ENCODE peak calls at places on chromosomes 4 and X, in six cellular contexts. N, H, U, C, A and J are unnamed samples.

GRCh38 chr4:41611881-41612871 is 74.2 kb downstream of the LIMCH1 start:
- DNase-seq in N (no peak), H (no peak), U (no peak), C (no peak), A (peak), J (peak)

GRCh38 chrX:38864165-38864564 is 62.9 kb downstream of the MID1IP1 start:
- DNase-seq in N (no peak), H (no peak), U (no peak), C (no peak), A (no peak), J (no peak)

GRCh38 chr4:152456609-152457008 is 79.3 kb downstream of the FBXW7 start:
- DNase-seq in N (no peak), H (no peak), U (no peak), C (no peak), A (no peak), J (peak)

GRCh38 chr4:70859066-70859465 is 19.4 kb upstream of the GRSF1 start:
- DNase-seq in N (no peak), H (no peak), U (no peak), C (no peak), A (no peak), J (no peak)

GRCh38 chrX:72018277-72019112 is 107.8 kb downstream of the NHSL2 start:
- DNase-seq in N (peak), H (peak), U (peak), C (peak), A (peak), J (peak)

GRCh38 chrX:7147431-7147977 is at the start of gene STS:
- DNase-seq in N (peak), H (no peak), U (peak), C (no peak), A (peak), J (no peak)

GRCh38 chr4:76689079-76689817 is 208.7 kb downstream of the SOWAHB start:
- DNase-seq in N (no peak), H (no peak), U (peak), C (no peak), A (peak), J (no peak)

GRCh38 chr4:119696963-119697362 is 68.4 kb upstream of the PDE5A start:
- DNase-seq in N (no peak), H (no peak), U (no peak), C (no peak), A (no peak), J (no peak)

GRCh38 chr4:41935652-41936021 is 408 bp downstream of the TMEM33 start:
- DNase-seq in N (no peak), H (no peak), U (no peak), C (no peak), A (no peak), J (no peak)

GRCh38 chr4:86630629-86631028 is 36.5 kb downstream of the PTPN13 start:
- DNase-seq in N (no peak), H (no peak), U (no peak), C (no peak), A (no peak), J (no peak)

GRCh38 chr4:129614581-129614980 is 518.6 kb downstream of the C4orf33 start:
- DNase-seq in N (no peak), H (no peak), U (no peak), C (no peak), A (no peak), J (no peak)

GRCh38 chrX:40061871-40062524 is 35.8 kb downstream of the BCOR start:
- DNase-seq in N (no peak), H (no peak), U (no peak), C (no peak), A (no peak), J (no peak)

GRCh38 chrX:312621-313331 is 5.8 kb downstream of the GTPBP6 start:
- DNase-seq in N (peak), H (no peak), U (peak), C (no peak), A (no peak), J (no peak)

GRCh38 chr4:187811586-187811985 is 184.0 kb upstream of the ZFP42 start:
- DNase-seq in N (no peak), H (no peak), U (no peak), C (no peak), A (no peak), J (no peak)

GRCh38 chr4:133720001-133720400 is 481.6 kb downstream of the PABPC4L start:
- DNase-seq in N (no peak), H (no peak), U (no peak), C (no peak), A (no peak), J (no peak)

GRCh38 chr4:133802741-133803140 is 398.8 kb downstream of the PABPC4L start:
- DNase-seq in N (no peak), H (no peak), U (no peak), C (no peak), A (no peak), J (no peak)

GRCh38 chr4:95360911-95361695 is 187.7 kb downstream of the UNC5C start:
- DNase-seq in N (no peak), H (no peak), U (no peak), C (no peak), A (no peak), J (no peak)

GRCh38 chr4:24413311-24413784 is 171.0 kb downstream of the DHX15 start:
- DNase-seq in N (no peak), H (no peak), U (no peak), C (no peak), A (no peak), J (no peak)

GRCh38 chr4:92121099-92121498 is 182.7 kb upstream of the GRID2 start:
- DNase-seq in N (no peak), H (no peak), U (no peak), C (no peak), A (no peak), J (no peak)

GRCh38 chrX:1807301-1807731 is 192.5 kb downstream of the ASMT start:
- DNase-seq in N (no peak), H (no peak), U (peak), C (no peak), A (no peak), J (no peak)

GRCh38 chr4:83062748-83063147 is 27.8 kb downstream of the COPS4 start:
- DNase-seq in N (no peak), H (no peak), U (no peak), C (no peak), A (no peak), J (no peak)

GRCh38 chr4:26826721-26827120 is 33.9 kb upstream of the STIM2 start:
- DNase-seq in N (no peak), H (no peak), U (no peak), C (no peak), A (no peak), J (no peak)

GRCh38 chr4:113411496-113411938 is 350.0 kb downstream of the CAMK2D start:
- DNase-seq in N (no peak), H (no peak), U (no peak), C (peak), A (no peak), J (peak)

GRCh38 chr4:94216394-94216793 is 8.7 kb downstream of the SMARCAD1 start:
- DNase-seq in N (no peak), H (no peak), U (no peak), C (no peak), A (no peak), J (no peak)

GRCh38 chr4:766559-767283 is 59.2 kb downstream of the CPLX1 start:
- DNase-seq in N (no peak), H (no peak), U (no peak), C (no peak), A (no peak), J (no peak)

GRCh38 chr4:129064717-129065116 is 28.6 kb downstream of the SCLT1 start:
- DNase-seq in N (no peak), H (no peak), U (no peak), C (peak), A (no peak), J (no peak)

GRCh38 chr4:61199869-61200194 is 294 bp upstream of the ADGRL3 start:
- DNase-seq in N (no peak), H (no peak), U (no peak), C (no peak), A (no peak), J (no peak)
- H3K27ac ChIP-seq in N (no peak), H (no peak), U (no peak), C (no peak), A (no peak), J (no peak)

DNA sequence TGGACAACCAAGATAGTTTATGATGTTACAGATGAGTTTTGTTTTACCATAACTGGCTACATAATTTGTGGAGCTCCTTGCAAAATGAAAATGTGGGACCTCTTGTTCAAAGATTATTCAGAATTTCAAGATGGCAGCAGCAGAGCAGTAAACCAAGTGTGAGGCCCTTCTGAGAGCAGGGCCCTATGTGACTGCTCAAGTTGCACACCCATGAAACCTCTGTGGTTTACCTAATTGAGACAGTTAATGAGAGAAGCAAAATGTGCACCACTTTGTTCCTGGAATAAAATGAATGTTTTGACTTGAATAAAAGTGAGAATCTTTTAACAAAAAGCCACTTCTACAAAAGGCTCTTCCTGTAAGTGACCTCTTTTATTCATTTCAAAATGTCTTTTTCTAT is 519.2 kb downstream of the RPA4 start:
- DNase-seq in N (no peak), H (no peak), U (no peak), C (no peak), A (no peak), J (no peak)
- H3K27ac ChIP-seq in N (no peak), H (no peak), U (no peak), C (no peak), A (no peak), J (no peak)

GRCh38 chr4:15161439-15161838 is 159.2 kb downstream of the CPEB2 start:
- DNase-seq in N (no peak), H (no peak), U (no peak), C (no peak), A (no peak), J (no peak)
- H3K27ac ChIP-seq in N (no peak), H (no peak), U (no peak), C (no peak), A (no peak), J (no peak)

GRCh38 chrX:134624046-134624430 is 34.2 kb downstream of the PLAC1 start:
- DNase-seq in N (no peak), H (no peak), U (no peak), C (no peak), A (no peak), J (no peak)

GRCh38 chrX:134619838-134620237 is 38.4 kb downstream of the PLAC1 start:
- DNase-seq in N (no peak), H (no peak), U (no peak), C (no peak), A (peak), J (no peak)

GRCh38 chrX:134623293-134624045 is 34.8 kb downstream of the PLAC1 start:
- DNase-seq in N (no peak), H (no peak), U (no peak), C (no peak), A (no peak), J (no peak)

GRCh38 chrX:134622813-134623185 is 35.5 kb downstream of the PLAC1 start:
- DNase-seq in N (no peak), H (no peak), U (no peak), C (no peak), A (no peak), J (no peak)

DNA sequence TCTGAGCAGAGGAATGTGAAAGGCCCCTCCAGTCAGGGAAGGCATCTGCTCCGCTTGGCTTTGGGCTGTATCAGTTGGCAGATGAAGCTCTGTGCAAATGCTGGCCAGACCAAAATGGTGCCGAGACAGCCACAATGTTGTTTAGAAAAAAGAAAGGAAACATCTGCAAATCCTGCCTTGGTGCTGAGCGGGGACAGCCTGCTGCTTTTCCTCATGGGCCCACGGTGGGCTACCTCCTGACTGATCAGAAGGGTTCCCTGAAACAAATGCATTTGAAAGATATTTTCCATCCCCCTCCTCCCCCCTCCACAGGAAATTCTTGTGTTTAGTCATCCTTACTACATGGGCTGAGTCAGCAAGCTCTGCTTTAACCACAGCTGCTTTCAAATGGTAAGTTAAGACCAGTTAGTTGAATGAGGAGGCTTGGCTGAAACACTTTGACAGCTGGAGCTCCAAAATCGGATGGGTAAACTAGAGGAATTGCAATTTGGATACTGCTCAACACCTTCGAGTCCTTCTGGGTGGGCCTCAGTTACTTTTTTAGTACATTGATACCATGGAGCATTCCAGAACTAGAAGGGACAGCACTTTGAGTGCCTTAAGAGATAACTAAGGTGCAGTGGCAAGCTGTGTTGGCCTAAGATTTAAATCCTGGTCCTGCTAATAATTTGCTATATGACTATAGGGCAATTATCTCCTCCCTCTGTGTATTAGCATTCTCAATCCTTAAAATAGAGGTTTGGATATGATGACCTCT is 36.0 kb downstream of the PLAC1 start:
- DNase-seq in N (no peak), H (no peak), U (no peak), C (no peak), A (peak), J (peak)
- H3K27ac ChIP-seq in N (no peak), H (no peak), U (no peak), C (peak), A (no peak), J (peak)

GRCh38 chrX:110381216-110381615 is 22.6 kb downstream of the RTL9 start:
- DNase-seq in N (no peak), H (no peak), U (no peak), C (no peak), A (no peak), J (no peak)
- H3K27ac ChIP-seq in N (no peak), H (no peak), U (no peak), C (no peak), A (no peak), J (no peak)

GRCh38 chr4:6556263-6556662 is 18.7 kb upstream of the MAN2B2 start:
- DNase-seq in N (no peak), H (no peak), U (no peak), C (no peak), A (peak), J (peak)
- H3K27ac ChIP-seq in N (no peak), H (no peak), U (no peak), C (no peak), A (no peak), J (no peak)

GRCh38 chr4:173119818-173120217 is 48.8 kb upstream of the GALNT7 start:
- DNase-seq in N (no peak), H (no peak), U (no peak), C (no peak), A (no peak), J (peak)

GRCh38 chr4:173124209-173124865 is 44.3 kb upstream of the GALNT7 start:
- DNase-seq in N (no peak), H (no peak), U (no peak), C (no peak), A (no peak), J (no peak)

GRCh38 chr4:173125216-173125812 is 43.3 kb upstream of the GALNT7 start:
- DNase-seq in N (no peak), H (no peak), U (no peak), C (no peak), A (no peak), J (peak)

GRCh38 chr4:173121044-173121685 is 47.4 kb upstream of the GALNT7 start:
- DNase-seq in N (no peak), H (no peak), U (no peak), C (no peak), A (peak), J (no peak)
- H3K27ac ChIP-seq in N (no peak), H (no peak), U (peak), C (no peak), A (no peak), J (peak)

DNA sequence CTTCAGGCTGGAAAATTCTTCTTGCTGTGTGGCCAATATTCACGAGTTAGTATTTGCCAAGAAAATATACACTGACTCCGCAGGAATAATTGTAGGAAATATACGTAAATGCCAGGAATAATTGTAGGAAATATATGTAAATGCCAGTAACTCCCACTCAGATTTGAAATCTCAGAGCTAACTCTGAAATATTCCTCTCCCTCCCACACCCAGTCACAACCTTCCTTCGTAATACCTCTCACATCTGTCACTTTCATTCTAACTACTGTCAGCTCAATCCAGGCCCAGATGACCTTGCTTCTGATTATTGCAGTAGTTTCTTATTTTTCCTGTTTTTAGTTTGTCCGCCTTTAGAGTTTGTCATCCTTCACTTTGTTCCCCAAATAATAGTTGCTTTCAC is 73.6 kb downstream of the WDR19 start:
- DNase-seq in N (no peak), H (no peak), U (no peak), C (no peak), A (no peak), J (no peak)
- H3K27ac ChIP-seq in N (no peak), H (no peak), U (no peak), C (no peak), A (no peak), J (peak)

DNA sequence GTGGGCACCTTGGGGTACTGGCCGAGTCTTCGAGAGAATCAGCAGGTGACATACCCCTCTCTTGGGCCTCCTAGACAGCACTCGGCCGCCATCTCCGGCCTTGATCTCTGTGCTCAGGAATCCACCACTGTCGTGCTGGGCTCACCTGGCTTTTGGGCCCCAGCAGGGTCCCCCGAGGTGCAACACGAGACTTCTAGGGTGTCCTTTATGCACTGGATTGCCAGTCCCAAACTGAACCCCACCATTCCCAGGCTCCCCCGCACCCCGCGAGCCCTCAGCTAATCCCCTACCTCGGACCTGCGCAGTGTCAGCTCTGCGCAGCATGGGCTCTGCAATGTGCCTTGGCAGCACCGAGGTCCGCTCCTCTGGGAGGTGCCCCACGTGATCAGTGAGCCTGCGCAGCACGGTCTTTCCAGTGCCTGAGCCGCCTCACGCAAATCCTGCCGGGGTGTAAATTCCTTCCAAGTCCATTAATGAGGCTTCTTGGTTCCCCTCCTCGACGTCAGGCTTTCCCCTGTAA is 162.4 kb upstream of the INTU start:
- DNase-seq in N (no peak), H (no peak), U (peak), C (no peak), A (no peak), J (no peak)
- H3K27ac ChIP-seq in N (no peak), H (no peak), U (no peak), C (no peak), A (no peak), J (no peak)